ENCODE peak calls at places on chromosomes 3 and 15, in four cellular contexts. U is ovary, D is suprapubic skin, H is adrenal gland. I is an unnamed sample.

GRCh38 chr3:122066331-122067213 is 11.4 kb downstream of the CD86 start:
- DNase-seq in U (no peak), D (no peak), H (no peak), I (no peak)

GRCh38 chr3:60431599-60431958 is 819.7 kb downstream of the FHIT start:
- DNase-seq in U (no peak), D (no peak), H (no peak), I (peak)

GRCh38 chr15:66644815-66645345 is 57.2 kb upstream of the SMAD6 start:
- DNase-seq in U (no peak), D (no peak), H (no peak), I (peak)

GRCh38 chr3:66106788-66107187 is 68.1 kb upstream of the MAGI1 start:
- DNase-seq in U (no peak), D (no peak), H (no peak), I (no peak)

GRCh38 chr15:36432162-36432561 is 147.3 kb upstream of the CDIN1 start:
- DNase-seq in U (no peak), D (no peak), H (no peak), I (no peak)

GRCh38 chr3:126704494-126705214 is 614 bp downstream of the CHCHD6 start:
- DNase-seq in U (no peak), D (no peak), H (no peak), I (no peak)

GRCh38 chr15:52005748-52006701 is 13.0 kb upstream of the MAPK6 start:
- DNase-seq in U (no peak), D (no peak), H (no peak), I (peak)

GRCh38 chr15:88833196-88833595 is 30.0 kb downstream of the ACAN start:
- DNase-seq in U (no peak), D (no peak), H (no peak), I (peak)

GRCh38 chr3:89697321-89697916 is 590.0 kb downstream of the EPHA3 start:
- DNase-seq in U (no peak), D (no peak), H (no peak), I (no peak)

GRCh38 chr3:33898901-33899300 is 100.5 kb downstream of the PDCD6IP start:
- DNase-seq in U (no peak), D (no peak), H (no peak), I (no peak)

GRCh38 chr3:138941259-138941885 is 5.6 kb downstream of the FOXL2 start:
- DNase-seq in U (peak), D (no peak), H (peak), I (peak)

GRCh38 chr3:138359137-138359536 is 10.8 kb downstream of the MRAS start:
- DNase-seq in U (no peak), D (no peak), H (no peak), I (no peak)

GRCh38 chr3:27930052-27930602 is 208.0 kb upstream of the EOMES start:
- DNase-seq in U (no peak), D (no peak), H (no peak), I (no peak)

GRCh38 chr15:31396881-31397560 is 70.4 kb downstream of the KLF13 start:
- DNase-seq in U (peak), D (peak), H (peak), I (peak)

GRCh38 chr3:12363397-12364195 is 74.7 kb downstream of the PPARG start:
- DNase-seq in U (no peak), D (no peak), H (no peak), I (peak)

GRCh38 chr3:36542186-36542585 is 161.9 kb downstream of the STAC start:
- DNase-seq in U (no peak), D (no peak), H (no peak), I (peak)

GRCh38 chr3:105885261-105885660 is 16.4 kb upstream of the CBLB start:
- DNase-seq in U (no peak), D (no peak), H (peak), I (no peak)

GRCh38 chr3:177746259-177747021 is 549.2 kb upstream of the TBL1XR1 start:
- DNase-seq in U (no peak), D (no peak), H (no peak), I (no peak)

GRCh38 chr15:80804970-80805495 is 25.9 kb downstream of the CEMIP start:
- DNase-seq in U (no peak), D (no peak), H (no peak), I (no peak)

GRCh38 chr3:98560911-98561310 is 29.1 kb downstream of the GPR15 start:
- DNase-seq in U (no peak), D (no peak), H (no peak), I (no peak)

GRCh38 chr3:144590854-144591253 is 619.2 kb downstream of the DIPK2A start:
- DNase-seq in U (no peak), D (no peak), H (no peak), I (no peak)

GRCh38 chr3:88059380-88060160 is 515 bp downstream of the ZNF654 start:
- DNase-seq in U (peak), D (no peak), H (no peak), I (no peak)

GRCh38 chr3:59327324-59327939 is 277.6 kb upstream of the CFAP20DC start:
- DNase-seq in U (no peak), D (no peak), H (no peak), I (no peak)

GRCh38 chr3:140206196-140207040 is 271.4 kb downstream of the CLSTN2 start:
- DNase-seq in U (no peak), D (no peak), H (no peak), I (peak)

GRCh38 chr3:194305356-194306108 is 45.6 kb downstream of the CPN2 start:
- DNase-seq in U (no peak), D (no peak), H (no peak), I (no peak)

GRCh38 chr15:38453971-38454686 is at the start of gene FAM98B:
- DNase-seq in U (peak), D (peak), H (peak), I (peak)

GRCh38 chr15:50168778-50169411 is 13.1 kb upstream of the SLC27A2 start:
- DNase-seq in U (no peak), D (no peak), H (no peak), I (no peak)

GRCh38 chr3:139325551-139325950 is 18.3 kb upstream of the MRPS22 start:
- DNase-seq in U (no peak), D (peak), H (no peak), I (no peak)

GRCh38 chr3:30638685-30639412 is 32.4 kb downstream of the TGFBR2 start:
- DNase-seq in U (no peak), D (no peak), H (no peak), I (no peak)

GRCh38 chr3:50655009-50655830 is 19.5 kb upstream of the DOCK3 start:
- DNase-seq in U (no peak), D (no peak), H (no peak), I (no peak)

GRCh38 chr3:61239871-61240270 is 11.4 kb downstream of the FHIT start:
- DNase-seq in U (peak), D (no peak), H (no peak), I (peak)

GRCh38 chr15:88255496-88256171 is 905 bp downstream of the NTRK3 start:
- DNase-seq in U (peak), D (no peak), H (no peak), I (peak)

GRCh38 chr3:170307998-170308398 is 49.5 kb upstream of the SKIL start:
- DNase-seq in U (no peak), D (no peak), H (no peak), I (peak)

GRCh38 chr3:187811580-187812250 is 66.4 kb upstream of the BCL6 start:
- DNase-seq in U (no peak), D (no peak), H (peak), I (no peak)
- H3K4me3 ChIP-seq in U (no peak), D (no peak), H (no peak), I (no peak)

DNA sequence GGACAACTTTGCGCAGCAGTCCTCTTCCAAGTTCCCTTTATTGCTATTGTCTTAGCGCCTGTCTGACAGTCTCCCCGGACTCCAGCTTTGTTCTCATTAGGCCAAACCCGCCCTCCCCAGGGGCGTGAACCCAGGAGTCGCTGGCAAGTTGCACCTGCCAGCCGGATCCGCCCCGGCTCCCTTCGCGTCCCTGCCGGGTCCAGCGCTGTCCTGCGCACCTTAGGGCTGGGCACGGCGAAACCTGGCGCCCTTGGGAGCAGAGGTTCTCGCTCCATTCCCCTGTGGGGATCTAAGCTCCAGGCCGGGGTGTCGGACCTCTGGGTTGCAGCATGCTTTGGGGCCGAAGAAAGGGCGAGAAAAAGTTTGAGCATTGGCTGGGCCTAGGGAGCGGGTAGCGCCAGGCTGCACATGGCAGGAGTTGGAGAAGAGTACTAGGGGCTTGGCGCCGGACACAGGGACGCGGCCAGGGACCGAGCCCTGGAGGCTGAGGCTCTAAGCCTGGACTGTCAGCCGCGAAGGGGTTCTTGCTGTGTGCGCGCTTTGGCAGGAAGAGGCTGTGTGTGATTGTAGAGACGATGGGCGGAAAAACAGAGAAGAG is 335.1 kb upstream of the THRB start:
- DNase-seq in U (no peak), D (no peak), H (no peak), I (peak)
- H3K4me3 ChIP-seq in U (peak), D (peak), H (no peak), I (peak)

GRCh38 chr3:147389265-147390175 is 16.8 kb downstream of the ZIC4 start:
- DNase-seq in U (no peak), D (no peak), H (no peak), I (no peak)

GRCh38 chr3:147392083-147392916 is 14.0 kb downstream of the ZIC4 start:
- DNase-seq in U (no peak), D (no peak), H (no peak), I (peak)

GRCh38 chr3:147390589-147391569 is 15.5 kb downstream of the ZIC4 start:
- DNase-seq in U (no peak), D (no peak), H (no peak), I (no peak)

GRCh38 chr3:147393261-147393964 is 12.9 kb downstream of the ZIC4 start:
- DNase-seq in U (no peak), D (no peak), H (no peak), I (no peak)

DNA sequence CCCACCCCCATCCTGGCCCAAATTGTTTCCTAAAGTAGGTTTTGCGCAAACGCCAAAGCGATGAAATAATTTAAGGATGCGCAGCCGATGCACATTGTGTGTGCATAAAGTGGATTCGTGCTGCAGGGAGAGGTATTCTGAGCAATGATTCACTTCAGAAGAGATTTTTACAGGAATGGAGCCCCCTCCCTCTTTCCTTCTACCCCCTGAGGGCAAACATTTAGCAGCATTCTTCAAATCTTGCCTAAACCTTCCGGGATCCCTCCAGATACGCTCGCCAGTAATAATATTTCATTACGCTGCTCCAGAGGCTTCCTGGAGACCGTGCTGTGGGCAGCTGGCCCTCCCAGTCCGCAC is 14.6 kb downstream of the ZIC4 start:
- DNase-seq in U (no peak), D (no peak), H (no peak), I (no peak)
- H3K4me3 ChIP-seq in U (no peak), D (peak), H (no peak), I (peak)

GRCh38 chr15:75817151-75817935 is 25.9 kb upstream of the UBE2Q2 start:
- DNase-seq in U (no peak), D (no peak), H (no peak), I (peak)
- H3K4me3 ChIP-seq in U (peak), D (peak), H (no peak), I (no peak)

GRCh38 chr15:26892119-26892518 is 25.3 kb downstream of the GABRA5 start:
- DNase-seq in U (no peak), D (no peak), H (no peak), I (no peak)
- H3K4me3 ChIP-seq in U (no peak), D (peak), H (no peak), I (no peak)

GRCh38 chr3:158159714-158160113 is 49.8 kb downstream of the RSRC1 start:
- DNase-seq in U (no peak), D (no peak), H (no peak), I (no peak)
- H3K4me3 ChIP-seq in U (no peak), D (no peak), H (no peak), I (no peak)

GRCh38 chr3:123411340-123412040 is 37.4 kb downstream of the ADCY5 start:
- DNase-seq in U (no peak), D (no peak), H (no peak), I (no peak)

GRCh38 chr3:123414958-123415792 is 33.7 kb downstream of the ADCY5 start:
- DNase-seq in U (peak), D (no peak), H (no peak), I (no peak)

GRCh38 chr3:123412076-123412475 is 36.8 kb downstream of the ADCY5 start:
- DNase-seq in U (no peak), D (no peak), H (no peak), I (no peak)

GRCh38 chr3:123410149-123410515 is 38.8 kb downstream of the ADCY5 start:
- DNase-seq in U (no peak), D (no peak), H (no peak), I (no peak)

DNA sequence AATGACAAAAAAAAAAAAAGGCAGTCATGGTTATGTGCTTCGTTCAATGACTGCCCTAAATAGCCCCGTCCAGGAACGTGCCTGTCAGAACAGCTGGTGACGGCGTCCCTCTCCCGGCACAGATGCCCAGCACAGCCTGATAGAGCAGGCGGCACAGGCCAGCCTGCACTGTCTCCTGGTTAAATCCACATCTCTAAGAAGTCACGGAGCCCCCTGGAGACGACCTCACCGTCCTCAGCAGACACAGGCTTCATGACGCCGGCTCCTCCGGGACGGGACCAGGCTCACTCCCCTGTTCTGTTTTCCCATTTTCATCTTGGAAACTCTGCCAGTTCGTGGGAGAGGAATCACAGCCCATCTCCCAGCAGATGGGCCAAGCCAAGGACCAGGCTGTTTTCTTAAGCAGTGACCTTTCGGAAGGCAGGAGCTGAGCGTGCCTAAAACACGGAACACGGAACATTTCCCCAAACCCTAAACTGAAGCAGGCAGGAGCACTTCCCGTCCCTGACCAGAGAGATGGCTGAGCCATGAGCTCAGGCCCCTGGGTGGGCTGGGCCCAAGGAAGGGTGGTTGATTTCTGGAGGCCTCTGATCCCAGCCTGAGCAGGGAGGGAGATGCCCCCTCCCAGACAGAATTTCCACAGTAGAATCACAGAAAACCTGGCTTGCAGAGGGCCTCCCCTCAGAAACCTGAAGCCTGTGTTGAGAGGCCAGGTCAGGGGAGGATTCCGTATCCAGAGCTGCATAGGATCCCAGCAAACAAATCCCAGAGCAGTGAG is 35.9 kb downstream of the ADCY5 start:
- DNase-seq in U (peak), D (no peak), H (no peak), I (no peak)
- H3K4me3 ChIP-seq in U (peak), D (no peak), H (no peak), I (no peak)

DNA sequence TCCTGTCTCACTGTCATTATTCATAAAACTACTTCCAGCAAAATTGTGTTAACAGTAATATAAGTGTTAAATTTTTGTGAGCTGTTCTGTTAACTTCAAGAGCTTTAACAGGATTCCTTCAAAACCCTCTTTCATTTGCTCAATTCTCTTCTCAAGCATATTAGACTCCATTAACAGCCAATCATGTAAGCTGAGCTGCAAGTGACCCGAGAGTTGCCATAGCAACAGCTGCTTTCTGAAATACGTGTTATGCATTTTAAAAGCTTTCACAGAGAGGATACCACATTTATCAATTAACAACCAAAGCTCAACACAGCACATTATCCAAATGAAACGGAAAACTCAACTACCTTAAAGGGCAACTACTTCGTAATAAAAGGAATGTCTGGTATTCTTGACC is 92.9 kb downstream of the STAG1 start:
- DNase-seq in U (peak), D (no peak), H (peak), I (peak)
- H3K4me3 ChIP-seq in U (no peak), D (no peak), H (no peak), I (no peak)

I was measured in cardiac muscle cell.